ENCODE peak calls at places on chromosomes 4 and X, in six cellular contexts. L is kidney glomerular epithelial cell, X is putamen, J is WTC11, G is aorta, Y is NCI-H1436 treated with DMSO at 0.1 percent for 48 hours. O is an unnamed sample.

GRCh38 chr4:30870513-30870912 is 150.3 kb downstream of the PCDH7 start:
- DNase-seq in L (no peak), X (no peak), J (no peak), G (no peak), Y (no peak), O (no peak)

GRCh38 chrX:47629419-47630210 is at the start of gene CFP:
- DNase-seq in L (no peak), X (no peak), J (no peak), G (no peak), Y (no peak), O (no peak)

GRCh38 chrX:15853586-15854079 is 980 bp downstream of the AP1S2 start:
- DNase-seq in L (no peak), X (no peak), J (no peak), G (no peak), Y (no peak), O (no peak)

GRCh38 chr4:108813261-108813660 is 50.4 kb upstream of the ETNPPL start:
- DNase-seq in L (no peak), X (no peak), J (no peak), G (no peak), Y (no peak), O (no peak)

GRCh38 chr4:132059227-132059626 is 1089.9 kb upstream of the PCDH10 start:
- DNase-seq in L (no peak), X (no peak), J (no peak), G (no peak), Y (no peak), O (no peak)

GRCh38 chrX:103517246-103517645 is 2.0 kb downstream of the RAB40A start:
- DNase-seq in L (peak), X (no peak), J (no peak), G (no peak), Y (no peak), O (no peak)

GRCh38 chr4:75338352-75338880 is 175.8 kb downstream of the RCHY1 start:
- DNase-seq in L (no peak), X (no peak), J (no peak), G (no peak), Y (no peak), O (no peak)

GRCh38 chr4:150679018-150679766 is 97.2 kb downstream of the MAB21L2 start:
- DNase-seq in L (no peak), X (no peak), J (no peak), G (no peak), Y (no peak), O (no peak)

GRCh38 chrX:71111851-71112468 is 583 bp upstream of the IL2RG start:
- DNase-seq in L (no peak), X (no peak), J (no peak), G (no peak), Y (no peak), O (no peak)

GRCh38 chr4:26021417-26022345 is 107.7 kb downstream of the SMIM20 start:
- DNase-seq in L (no peak), X (no peak), J (no peak), G (no peak), Y (no peak), O (no peak)

GRCh38 chr4:4801013-4801412 is 58.5 kb upstream of the MSX1 start:
- DNase-seq in L (peak), X (no peak), J (no peak), G (no peak), Y (no peak), O (no peak)

GRCh38 chr4:26410385-26411293 is 79.6 kb downstream of the CCKAR start:
- DNase-seq in L (peak), X (peak), J (no peak), G (no peak), Y (no peak), O (peak)

GRCh38 chr4:24743931-24744330 is 51.4 kb upstream of the SOD3 start:
- DNase-seq in L (no peak), X (no peak), J (peak), G (no peak), Y (no peak), O (no peak)

GRCh38 chr4:147034372-147034771 is 88.7 kb upstream of the TTC29 start:
- DNase-seq in L (no peak), X (no peak), J (no peak), G (no peak), Y (no peak), O (no peak)

GRCh38 chr4:3248811-3249661 is at the start of gene MSANTD1:
- DNase-seq in L (no peak), X (peak), J (no peak), G (no peak), Y (no peak), O (no peak)

GRCh38 chr4:26131053-26131452 is 189.8 kb upstream of the RBPJ start:
- DNase-seq in L (no peak), X (no peak), J (no peak), G (no peak), Y (no peak), O (no peak)

GRCh38 chrX:119028733-119029110 is 44.1 kb upstream of the CT47C1 start:
- DNase-seq in L (no peak), X (no peak), J (no peak), G (no peak), Y (no peak), O (no peak)

GRCh38 chr4:111216791-111217190 is 593.9 kb upstream of the PITX2 start:
- DNase-seq in L (no peak), X (no peak), J (no peak), G (no peak), Y (no peak), O (no peak)

GRCh38 chrX:136196691-136197155 is 49.4 kb downstream of the FHL1 start:
- DNase-seq in L (no peak), X (no peak), J (no peak), G (no peak), Y (no peak), O (no peak)

GRCh38 chrX:140733766-140734342 is 24.3 kb downstream of the LINC00632 start:
- DNase-seq in L (peak), X (peak), J (peak), G (no peak), Y (no peak), O (peak)

GRCh38 chr4:122914292-122914904 is 8.0 kb downstream of the NUDT6 start:
- DNase-seq in L (peak), X (no peak), J (no peak), G (no peak), Y (peak), O (peak)

GRCh38 chr4:137934921-137935320 is 307.2 kb downstream of the SLC7A11 start:
- DNase-seq in L (no peak), X (no peak), J (no peak), G (no peak), Y (no peak), O (no peak)

GRCh38 chr4:109389367-109390118 is 44.1 kb upstream of the SEC24B start:
- DNase-seq in L (no peak), X (no peak), J (no peak), G (no peak), Y (no peak), O (no peak)

GRCh38 chrX:96372313-96373046 is 312.2 kb upstream of the DIAPH2 start:
- DNase-seq in L (peak), X (no peak), J (no peak), G (no peak), Y (no peak), O (peak)

GRCh38 chr4:8278421-8279287 is 9.1 kb downstream of the HTRA3 start:
- DNase-seq in L (peak), X (no peak), J (no peak), G (peak), Y (no peak), O (no peak)

GRCh38 chr4:55172694-55173287 is 47.4 kb upstream of the KDR start:
- DNase-seq in L (peak), X (no peak), J (no peak), G (no peak), Y (no peak), O (peak)

GRCh38 chr4:138225477-138225876 is 16.7 kb downstream of the SLC7A11 start:
- DNase-seq in L (no peak), X (no peak), J (no peak), G (no peak), Y (no peak), O (no peak)

GRCh38 chr4:2441393-2442174 is 22.8 kb downstream of the CFAP99 start:
- DNase-seq in L (no peak), X (no peak), J (peak), G (no peak), Y (no peak), O (peak)

GRCh38 chr4:118398226-118399090 is 45.7 kb upstream of the PRSS12 start:
- DNase-seq in L (no peak), X (no peak), J (no peak), G (no peak), Y (no peak), O (no peak)

GRCh38 chrX:63930140-63930539 is 145.1 kb upstream of the ARHGEF9 start:
- DNase-seq in L (no peak), X (no peak), J (peak), G (no peak), Y (no peak), O (peak)

GRCh38 chrX:48631376-48632090 is 34.2 kb downstream of the WDR13 start:
- DNase-seq in L (peak), X (peak), J (peak), G (no peak), Y (peak), O (peak)

GRCh38 chr4:53734584-53735363 is 143.5 kb upstream of the LNX1 start:
- DNase-seq in L (peak), X (no peak), J (no peak), G (no peak), Y (no peak), O (no peak)

GRCh38 chr4:141486375-141486997 is 149.9 kb upstream of the IL15 start:
- DNase-seq in L (no peak), X (no peak), J (no peak), G (peak), Y (no peak), O (no peak)

GRCh38 chr4:185165605-185166063 is 22.6 kb downstream of the SLC25A4 start:
- DNase-seq in L (no peak), X (no peak), J (no peak), G (no peak), Y (no peak), O (no peak)

GRCh38 chrX:39802906-39803305 is 294.9 kb downstream of the BCOR start:
- DNase-seq in L (no peak), X (no peak), J (no peak), G (no peak), Y (no peak), O (no peak)

O was measured in endothelial cell.